ENCODE peak calls at places on chromosomes 12 and 14, in five cellular contexts. A is breast epithelium, W is fibroblast of mammary gland, L is transverse colon, K is AG04450. D is an unnamed sample.

GRCh38 chr12:49092086-49092815 is 2.4 kb downstream of the DHH start:
- DNase-seq in A (no peak), K (no peak), W (peak), L (no peak), D (no peak)

GRCh38 chr12:103369929-103370328 is 125.8 kb downstream of the C12orf42 start:
- DNase-seq in W (no peak), K (no peak), L (no peak), A (no peak), D (no peak)

GRCh38 chr12:67415473-67415872 is 146.3 kb downstream of the CAND1 start:
- DNase-seq in A (no peak), K (no peak), W (peak), L (no peak), D (no peak)

GRCh38 chr12:68287106-68287505 is 33.7 kb upstream of the IL22 start:
- DNase-seq in K (no peak), W (no peak), A (no peak), L (no peak), D (no peak)

GRCh38 chr14:80298491-80299017 is 87.2 kb upstream of the DIO2 start:
- DNase-seq in K (no peak), A (no peak), W (no peak), L (no peak), D (no peak)

GRCh38 chr12:4355843-4356327 is 23.6 kb downstream of the FGF23 start:
- DNase-seq in K (no peak), W (peak), L (peak), A (no peak), D (no peak)

GRCh38 chr14:74573421-74574091 is 38.5 kb downstream of the LTBP2 start:
- DNase-seq in A (no peak), W (no peak), K (no peak), L (no peak), D (no peak)

GRCh38 chr14:101823081-101823480 is 61.6 kb downstream of the PPP2R5C start:
- DNase-seq in W (no peak), L (no peak), A (no peak), K (no peak), D (no peak)

DNA sequence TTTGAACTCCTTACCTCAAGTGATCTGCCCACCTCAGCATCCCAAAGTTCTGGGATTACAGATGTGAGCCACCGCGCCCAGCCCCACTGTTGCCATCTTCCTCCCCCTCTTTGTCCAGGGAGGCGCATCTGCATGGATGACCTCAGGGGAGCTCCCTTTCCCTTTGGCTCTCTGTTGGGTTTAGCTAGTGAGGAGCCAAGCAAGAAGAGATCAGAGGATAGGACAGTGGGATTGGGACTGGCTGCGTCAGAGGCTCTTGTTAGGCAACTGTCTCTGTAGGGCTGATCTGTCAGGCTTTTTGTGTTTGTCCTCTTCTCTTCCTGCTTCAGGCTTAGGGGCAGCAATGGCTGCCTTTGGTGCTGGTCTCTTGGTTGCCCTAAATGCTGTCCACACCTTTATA is 8.5 kb upstream of the IFT81 start:
- DNase-seq in A (no peak), K (no peak), L (no peak), W (no peak), D (no peak)
- H3K4me3 ChIP-seq in A (no peak), K (no peak), L (no peak), W (no peak), D (no peak)

DNA sequence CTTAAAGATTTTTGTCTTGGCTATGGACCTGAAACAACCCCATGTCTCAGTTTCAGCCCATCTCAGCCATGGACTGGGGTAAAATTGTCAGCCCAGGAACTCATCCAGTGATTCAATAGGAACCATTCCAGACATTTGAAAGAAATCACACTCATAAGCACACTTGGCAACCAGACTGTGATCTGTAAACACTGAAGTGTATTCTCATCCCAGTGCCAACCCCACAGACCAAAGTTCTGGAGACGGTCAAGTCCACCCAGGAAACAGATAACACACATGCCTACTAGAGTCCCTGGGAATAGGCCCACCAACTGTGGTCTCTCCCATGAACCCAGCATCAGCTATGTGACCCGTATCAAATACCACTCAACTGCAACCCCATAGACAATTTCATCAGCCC is 804.6 kb downstream of the TRHDE start:
- DNase-seq in L (no peak), W (no peak), K (no peak), A (no peak), D (no peak)
- H3K4me3 ChIP-seq in L (no peak), W (no peak), K (no peak), A (no peak), D (no peak)

DNA sequence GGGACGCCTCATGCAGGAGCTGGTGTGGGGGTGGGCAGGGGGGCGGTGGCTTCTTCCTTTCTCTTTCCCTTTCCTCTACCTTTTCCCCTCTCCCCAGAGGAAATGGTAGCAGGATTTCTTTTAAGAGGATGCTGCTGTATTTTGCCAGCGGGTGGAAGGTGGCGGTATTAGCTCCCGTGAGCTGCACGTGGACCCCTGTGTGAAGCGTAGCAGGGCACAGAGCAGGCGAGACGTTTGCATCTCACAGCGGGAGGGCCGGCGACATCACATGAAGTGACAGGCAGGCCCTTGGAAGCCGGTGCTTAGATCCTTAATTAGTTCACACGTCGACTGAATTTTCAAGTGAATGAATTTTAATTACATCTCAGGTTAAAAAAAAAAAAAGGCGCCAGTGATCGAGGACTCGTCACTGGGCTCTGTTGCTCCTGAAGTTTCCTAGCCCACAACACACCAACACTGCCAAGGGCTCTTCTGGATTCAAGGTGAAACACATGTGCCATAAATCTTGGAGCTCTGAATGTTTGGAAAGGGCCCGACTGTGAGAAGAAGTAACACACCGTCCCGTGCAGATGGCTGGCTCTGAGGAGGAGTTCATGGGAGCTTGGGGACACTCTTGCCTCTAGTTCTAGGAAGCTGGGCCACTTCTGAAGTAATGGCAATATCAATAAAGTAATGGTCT is 75.1 kb downstream of the AACS start:
- DNase-seq in K (no peak), L (no peak), W (peak), A (no peak), D (no peak)
- H3K4me3 ChIP-seq in K (no peak), L (no peak), W (no peak), A (no peak), D (no peak)

GRCh38 chr12:50641566-50641965 is 122.3 kb upstream of the ATF1 start:
- DNase-seq in W (no peak), L (no peak), K (no peak), A (no peak), D (no peak)

GRCh38 chr12:50637870-50638481 is 125.9 kb upstream of the ATF1 start:
- DNase-seq in W (peak), A (no peak), L (no peak), K (no peak), D (no peak)

GRCh38 chr12:50640321-50640939 is 123.5 kb upstream of the ATF1 start:
- DNase-seq in W (no peak), K (no peak), L (no peak), A (no peak), D (no peak)

GRCh38 chr12:50638482-50638880 is 125.4 kb upstream of the ATF1 start:
- DNase-seq in W (no peak), A (no peak), L (no peak), K (no peak), D (no peak)

GRCh38 chr12:50639721-50640120 is 124.2 kb upstream of the ATF1 start:
- DNase-seq in W (no peak), K (no peak), L (no peak), A (no peak), D (no peak)
- H3K4me3 ChIP-seq in W (no peak), K (no peak), L (no peak), A (no peak), D (no peak)

GRCh38 chr12:127677537-127678131 is 589.3 kb upstream of the TMEM132C start:
- DNase-seq in K (peak), W (peak), L (peak), A (no peak), D (peak)
- H3K4me3 ChIP-seq in K (no peak), W (no peak), L (no peak), A (no peak), D (no peak)

GRCh38 chr14:103094406-103095209 is at the start of gene EXOC3L4:
- DNase-seq in A (no peak), W (no peak), K (no peak), L (peak), D (no peak)
- H3K4me3 ChIP-seq in A (no peak), W (no peak), K (no peak), L (peak), D (no peak)

D was measured in right atrium auricular region.